ENCODE peak calls at places on chromosomes 6 and 20, in six cellular contexts. P is astrocyte of the hippocampus; Z is NB4; T is cardiac muscle cell; B is activated CD8-positive, alpha-beta T cell treated with anti-CD3 and anti-CD28 coated beads, Interleukin-2, amount 10 ng/mL, durations not matched to agents 7 days and 5 days; D is iris pigment epithelial cell. X is an unnamed sample.

GRCh38 chr20:59336551-59336950 is 36.1 kb downstream of the EDN3 start:
- DNase-seq in P (no peak), Z (no peak), T (no peak), B (no peak), D (no peak), X (no peak)

GRCh38 chr6:90028995-90029635 is 134.8 kb downstream of the GJA10 start:
- DNase-seq in P (no peak), Z (peak; percentile 79), T (no peak), B (peak; percentile 38), D (no peak), X (no peak)

GRCh38 chr6:168209420-168209819 is 110.2 kb downstream of the DACT2 start:
- DNase-seq in P (no peak), Z (no peak), T (no peak), B (no peak), D (no peak), X (no peak)

GRCh38 chr20:48826064-48826463 is 1.7 kb downstream of the PREX1 start:
- DNase-seq in P (peak; percentile 27), Z (peak; percentile 57), T (no peak), B (no peak), D (no peak), X (no peak)

GRCh38 chr20:56968386-56969048 is 297.9 kb downstream of the BMP7 start:
- DNase-seq in P (no peak), Z (no peak), T (no peak), B (no peak), D (no peak), X (no peak)

GRCh38 chr20:63056236-63057132 is 49.7 kb upstream of the BHLHE23 start:
- DNase-seq in P (peak; percentile 46), Z (peak; percentile 56), T (peak; percentile 31), B (peak; percentile 51), D (peak; percentile 3), X (no peak)

GRCh38 chr20:36988494-36988966 is 37.0 kb upstream of the SAMHD1 start:
- DNase-seq in P (peak; percentile 7), Z (no peak), T (peak; percentile 62), B (no peak), D (peak; percentile 34), X (peak; percentile 32)

GRCh38 chr20:62496525-62497218 is 20.9 kb upstream of the GATA5 start:
- DNase-seq in P (peak; percentile 27), Z (peak; percentile 49), T (no peak), B (no peak), D (no peak), X (peak; percentile 36)

GRCh38 chr6:39387785-39388184 is 65.3 kb upstream of the KCNK16 start:
- DNase-seq in P (no peak), Z (no peak), T (no peak), B (no peak), D (no peak), X (peak; percentile 10)

GRCh38 chr6:74366634-74367033 is 670.6 kb downstream of the CD109 start:
- DNase-seq in P (no peak), Z (no peak), T (no peak), B (no peak), D (peak; percentile 34), X (no peak)

GRCh38 chr6:1526689-1527088 is 83.0 kb upstream of the FOXC1 start:
- DNase-seq in P (peak; percentile 35), Z (no peak), T (peak; percentile 27), B (no peak), D (no peak), X (no peak)

GRCh38 chr6:116106146-116106545 is 5.5 kb downstream of the NT5DC1 start:
- DNase-seq in P (no peak), Z (no peak), T (peak; percentile 90), B (no peak), D (peak; percentile 61), X (no peak)

GRCh38 chr6:157551041-157551832 is 170.2 kb downstream of the ZDHHC14 start:
- DNase-seq in P (no peak), Z (no peak), T (no peak), B (no peak), D (no peak), X (peak; percentile 26)

GRCh38 chr6:14757014-14757413 is 488.9 kb upstream of the JARID2 start:
- DNase-seq in P (no peak), Z (no peak), T (no peak), B (no peak), D (no peak), X (no peak)

GRCh38 chr6:1560281-1561058 is 49.2 kb upstream of the FOXC1 start:
- DNase-seq in P (no peak), Z (no peak), T (no peak), B (no peak), D (no peak), X (no peak)

GRCh38 chr6:11667876-11668275 is 110.7 kb downstream of the ADTRP start:
- DNase-seq in P (no peak), Z (no peak), T (no peak), B (no peak), D (no peak), X (no peak)

GRCh38 chr6:72218125-72218524 is 331.8 kb downstream of the RIMS1 start:
- DNase-seq in P (peak; percentile 51), Z (peak; percentile 38), T (peak; percentile 43), B (no peak), D (peak; percentile 39), X (peak; percentile 49)

GRCh38 chr6:163605388-163606097 is 191.0 kb downstream of the QKI start:
- DNase-seq in P (no peak), Z (peak; percentile 54), T (no peak), B (no peak), D (no peak), X (no peak)

GRCh38 chr6:1708141-1708540 is 98.4 kb downstream of the FOXC1 start:
- DNase-seq in P (peak; percentile 52), Z (no peak), T (no peak), B (no peak), D (no peak), X (no peak)

GRCh38 chr6:5136856-5137255 is 51.7 kb downstream of the PPP1R3G start:
- DNase-seq in P (no peak), Z (no peak), T (no peak), B (no peak), D (no peak), X (no peak)

GRCh38 chr6:116327803-116328527 is 42.8 kb upstream of the DSE start:
- DNase-seq in P (peak; percentile 32), Z (no peak), T (peak; percentile 42), B (no peak), D (peak; percentile 80), X (no peak)

GRCh38 chr6:117605169-117605826 is 3.0 kb upstream of the GOPC start:
- DNase-seq in P (peak; percentile 83), Z (peak; percentile 84), T (peak; percentile 86), B (peak; percentile 71), D (peak; percentile 83), X (peak; percentile 72)

GRCh38 chr6:81743649-81744048 is 8.8 kb downstream of the TENT5A start:
- DNase-seq in P (peak; percentile 23), Z (no peak), T (no peak), B (no peak), D (peak; percentile 22), X (no peak)

GRCh38 chr6:5968817-5969726 is 37.7 kb downstream of the NRN1 start:
- DNase-seq in P (peak; percentile 87), Z (peak; percentile 41), T (no peak), B (no peak), D (peak; percentile 3), X (peak; percentile 92)

X was measured in Daoy.